ENCODE peak calls at places on chromosomes 2 and 18, in eight cellular contexts. I, S, J, N, A, O, B and E are unnamed samples.

GRCh38 chr18:56702946-56703345 is 51.8 kb downstream of the WDR7 start:
- DNase-seq in B (no peak), J (no peak), N (peak), A (no peak), S (peak), I (no peak), O (peak), E (no peak)

GRCh38 chr2:118459425-118459824 is 371.2 kb downstream of the INSIG2 start:
- DNase-seq in I (no peak), N (no peak), O (no peak), S (no peak), B (no peak), A (no peak), J (no peak), E (no peak)

GRCh38 chr2:64840419-64840818 is 148.8 kb upstream of the SLC1A4 start:
- DNase-seq in I (no peak), S (no peak), N (peak), O (no peak), B (no peak), J (no peak), A (no peak), E (no peak)

GRCh38 chr2:159317392-159318088 is 31.0 kb upstream of the WDSUB1 start:
- DNase-seq in O (peak), S (no peak), N (no peak), I (no peak), A (no peak), B (no peak), J (no peak), E (no peak)

GRCh38 chr2:202023198-202023903 is 10.3 kb upstream of the FZD7 start:
- DNase-seq in B (no peak), I (no peak), O (no peak), A (no peak), S (no peak), N (no peak), J (no peak), E (no peak)

GRCh38 chr18:26579941-26580618 is 31.7 kb upstream of the KCTD1 start:
- DNase-seq in O (peak), S (no peak), B (no peak), J (no peak), N (peak), A (no peak), I (no peak), E (no peak)

GRCh38 chr2:155310589-155310988 is 612.1 kb downstream of the KCNJ3 start:
- DNase-seq in J (no peak), N (peak), I (no peak), S (peak), A (no peak), B (no peak), O (peak), E (no peak)

GRCh38 chr2:98634406-98635092 is 26.2 kb downstream of the UNC50 start:
- DNase-seq in O (no peak), B (no peak), A (no peak), N (peak), J (no peak), I (no peak), S (no peak), E (no peak)

GRCh38 chr2:30511122-30512083 is 64.4 kb downstream of the LCLAT1 start:
- DNase-seq in O (peak), I (peak), B (peak), N (peak), S (peak), J (peak), A (no peak), E (no peak)

GRCh38 chr2:172106128-172106961 is 3.6 kb upstream of the DLX2 start:
- DNase-seq in N (peak), O (no peak), S (peak), I (no peak), B (no peak), A (no peak), J (no peak), E (no peak)

GRCh38 chr2:182229288-182229687 is 197.5 kb downstream of the PDE1A start:
- DNase-seq in N (peak), O (peak), B (no peak), S (no peak), I (no peak), J (no peak), A (no peak), E (no peak)

GRCh38 chr2:85132834-85133637 is at the start of gene TCF7L1:
- DNase-seq in A (peak), J (peak), N (peak), I (peak), S (peak), B (peak), O (peak), E (peak)

GRCh38 chr2:205407984-205408383 is 274.3 kb upstream of the NRP2 start:
- DNase-seq in S (peak), O (peak), A (peak), N (no peak), B (no peak), J (no peak), I (no peak), E (no peak)

GRCh38 chr2:111100087-111100764 is 20.5 kb upstream of the BCL2L11 start:
- DNase-seq in S (no peak), J (no peak), I (no peak), B (no peak), O (no peak), N (no peak), A (no peak), E (no peak)

GRCh38 chr2:195026261-195026660 is 630.8 kb upstream of the SLC39A10 start:
- DNase-seq in N (peak), I (no peak), J (no peak), S (no peak), A (peak), O (peak), B (no peak), E (no peak)

GRCh38 chr18:45637546-45638327 is 22.5 kb downstream of the SLC14A2 start:
- DNase-seq in O (no peak), J (no peak), B (no peak), S (no peak), N (no peak), I (no peak), A (no peak), E (no peak)

GRCh38 chr2:190879474-190880373 is 897 bp upstream of the GLS start:
- DNase-seq in S (peak), B (peak), I (no peak), O (peak), A (no peak), N (no peak), J (no peak), E (no peak)

GRCh38 chr2:188916831-188917230 is 57.3 kb upstream of the COL3A1 start:
- DNase-seq in S (no peak), I (no peak), N (no peak), O (no peak), A (no peak), B (no peak), J (no peak), E (no peak)

GRCh38 chr2:85924522-85924921 is 35.7 kb upstream of the ST3GAL5 start:
- DNase-seq in S (peak), I (peak), O (peak), B (peak), N (peak), A (no peak), J (peak), E (no peak)

GRCh38 chr2:82857952-82858351 is 1601.1 kb downstream of the SUCLG1 start:
- DNase-seq in S (peak), A (no peak), I (no peak), J (no peak), N (no peak), O (no peak), B (no peak), E (no peak)

GRCh38 chr2:143558665-143559064 is 429.4 kb downstream of the ARHGAP15 start:
- DNase-seq in S (peak), B (no peak), O (peak), A (peak), I (peak), N (peak), J (no peak), E (no peak)

GRCh38 chr18:68121308-68121707 is 593.6 kb downstream of the TMX3 start:
- DNase-seq in N (peak), A (no peak), O (no peak), J (no peak), S (no peak), I (no peak), B (no peak), E (no peak)

GRCh38 chr2:60819155-60819862 is 62.1 kb upstream of the REL start:
- DNase-seq in O (no peak), B (no peak), I (no peak), S (no peak), N (no peak), J (no peak), A (no peak), E (no peak)

GRCh38 chr18:61554117-61554776 is 221.0 kb downstream of the CDH20 start:
- DNase-seq in A (no peak), J (no peak), N (no peak), I (no peak), S (peak), O (no peak), B (peak), E (no peak)

GRCh38 chr2:141105763-141106162 is 1025.1 kb downstream of the LRP1B start:
- DNase-seq in A (no peak), I (no peak), B (no peak), O (no peak), S (no peak), N (no peak), J (no peak), E (no peak)

GRCh38 chr2:239912171-239912937 is 112.8 kb downstream of the NDUFA10 start:
- DNase-seq in O (no peak), N (no peak), I (no peak), S (no peak), A (no peak), J (no peak), B (no peak), E (no peak)

GRCh38 chr2:64975232-64975791 is 13.9 kb upstream of the SLC1A4 start:
- DNase-seq in I (peak), B (peak), O (peak), N (peak), J (no peak), A (peak), S (peak), E (peak)

GRCh38 chr2:169509230-169509917 is at the start of gene KLHL41:
- DNase-seq in O (peak), I (no peak), J (no peak), S (peak), B (no peak), A (no peak), N (peak), E (no peak)

GRCh38 chr2:36371963-36372391 is 16.4 kb downstream of the CRIM1 start:
- DNase-seq in J (no peak), A (peak), O (peak), I (no peak), B (no peak), S (peak), N (peak), E (no peak)

DNA sequence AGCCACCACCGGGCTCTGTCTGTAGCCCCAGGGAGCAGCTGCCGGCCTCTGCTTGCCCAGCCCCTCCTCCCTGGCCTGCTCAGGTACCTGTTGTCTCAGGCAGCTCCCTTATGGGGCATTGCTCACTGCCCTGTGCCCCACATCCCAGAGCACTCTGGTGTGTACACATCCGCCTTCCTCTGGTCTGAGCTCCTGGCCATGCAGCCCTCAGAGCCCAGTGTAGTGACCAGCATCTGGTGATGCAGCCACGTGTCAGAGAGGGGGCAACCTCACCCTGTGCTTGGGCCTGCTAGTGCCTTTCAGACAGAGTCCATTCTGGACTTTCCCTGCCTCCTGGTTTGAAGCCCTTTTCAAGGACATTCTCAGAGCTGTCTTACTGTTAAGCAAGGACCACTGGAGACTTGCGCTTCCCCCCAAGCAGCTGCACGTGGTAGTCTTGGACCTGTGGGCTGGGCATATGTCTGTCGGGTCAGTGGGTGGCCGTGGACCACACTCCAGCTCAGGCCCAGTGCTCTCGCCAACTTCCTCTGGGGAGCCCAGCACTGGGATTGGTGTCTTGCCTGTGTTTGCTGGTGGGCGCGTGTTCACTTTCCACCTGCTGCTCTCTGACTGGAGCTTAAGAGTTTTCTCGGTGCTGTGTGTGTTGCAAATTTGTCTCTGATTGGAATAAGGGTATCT is 30.7 kb downstream of the DGKD start:
- DNase-seq in O (no peak), J (no peak), I (no peak), A (no peak), S (no peak), B (peak), N (peak), E (no peak)
- H3K4me3 ChIP-seq in O (no peak), J (no peak), I (no peak), A (no peak), S (no peak), B (no peak), N (peak), E (no peak)

GRCh38 chr2:66440011-66440542 is 5.2 kb downstream of the MEIS1 start:
- DNase-seq in B (peak), N (no peak), S (peak), I (no peak), J (peak), A (no peak), O (no peak), E (no peak)
- H3K27ac ChIP-seq in B (peak), N (no peak), S (peak), I (peak), J (peak), A (peak), O (peak), E (peak)

GRCh38 chr2:88857274-88857741 is 165.8 kb downstream of the RPIA start:
- DNase-seq in J (no peak), S (no peak), O (no peak), B (no peak), A (no peak), I (no peak), N (no peak), E (no peak)

GRCh38 chr2:88860421-88861075 is 169.1 kb downstream of the RPIA start:
- DNase-seq in A (no peak), N (no peak), S (no peak), B (no peak), O (no peak), J (no peak), I (no peak), E (no peak)

GRCh38 chr2:88857951-88858406 is 166.5 kb downstream of the RPIA start:
- DNase-seq in N (no peak), A (no peak), B (no peak), I (peak), O (peak), J (no peak), S (peak), E (no peak)

GRCh38 chr2:88856409-88857135 is 165.1 kb downstream of the RPIA start:
- DNase-seq in B (no peak), N (no peak), S (no peak), J (no peak), O (no peak), A (no peak), I (no peak), E (no peak)

DNA sequence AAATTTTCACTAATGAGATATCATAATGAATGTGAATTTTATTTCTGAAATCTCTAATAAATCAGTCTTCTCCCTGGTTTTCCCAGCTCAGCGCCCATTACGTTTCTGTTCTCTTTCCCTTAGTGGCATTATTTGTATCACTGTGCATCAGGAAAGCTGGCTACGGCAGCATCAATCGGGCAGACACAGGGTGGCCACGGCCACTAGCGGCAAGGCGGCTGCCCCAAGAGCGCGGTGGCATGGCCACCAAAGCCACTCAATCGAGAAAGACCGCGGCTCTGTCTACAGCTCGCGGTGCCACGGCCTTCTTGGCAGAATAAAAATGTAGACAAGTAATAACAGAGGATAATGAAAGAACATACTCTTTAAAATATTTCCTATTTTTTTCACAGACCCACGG is 168.0 kb downstream of the RPIA start:
- DNase-seq in A (no peak), I (no peak), B (no peak), N (no peak), S (no peak), J (no peak), O (no peak), E (no peak)
- TF ChIP-seq CTCF in A (no peak), I (no peak), B (no peak), N (no peak), S (no peak), J (no peak), O (no peak), E (no peak)

GRCh38 chr2:43343573-43344304 is 117.3 kb upstream of the ZFP36L2 start:
- DNase-seq in A (peak), B (peak), I (peak), N (no peak), J (peak), O (peak), S (peak), E (no peak)
- H3K4me3 ChIP-seq in A (no peak), B (no peak), I (no peak), N (no peak), J (no peak), O (no peak), S (no peak), E (no peak)